ENCODE peak calls at places on chromosomes 16 and 17, in eight cellular contexts. One of them, this sample, is unnamed.

GRCh38 chr17:80599546-80600305 is 55.1 kb downstream of the RPTOR start:
- DNase-seq in ascending aorta: no peak
- DNase-seq in pancreas: no peak
- DNase-seq in IMR-90: no peak
- DNase-seq in HL-60: no peak
- DNase-seq in kidney: no peak
- DNase-seq in AG04450: no peak
- DNase-seq in brain microvascular endothelial cell: no peak
- DNase-seq in this sample: no peak

GRCh38 chr16:61780161-61780560 is 256.1 kb downstream of the CDH8 start:
- DNase-seq in brain microvascular endothelial cell: no peak
- DNase-seq in HL-60: no peak
- DNase-seq in IMR-90: no peak
- DNase-seq in ascending aorta: no peak
- DNase-seq in kidney: no peak
- DNase-seq in pancreas: no peak
- DNase-seq in AG04450: no peak
- DNase-seq in this sample: no peak

GRCh38 chr17:81615401-81615930 is 21.4 kb downstream of the NPLOC4 start:
- DNase-seq in kidney: peak
- DNase-seq in brain microvascular endothelial cell: no peak
- DNase-seq in AG04450: no peak
- DNase-seq in ascending aorta: no peak
- DNase-seq in pancreas: no peak
- DNase-seq in HL-60: no peak
- DNase-seq in IMR-90: no peak
- DNase-seq in this sample: no peak

GRCh38 chr17:58317421-58318064 is 11.1 kb downstream of the TSPOAP1 start:
- DNase-seq in ascending aorta: no peak
- DNase-seq in brain microvascular endothelial cell: peak
- DNase-seq in pancreas: peak
- DNase-seq in AG04450: peak
- DNase-seq in IMR-90: peak
- DNase-seq in kidney: no peak
- DNase-seq in HL-60: peak
- DNase-seq in this sample: no peak

GRCh38 chr16:87149051-87149450 is 168.1 kb downstream of the C16orf95 start:
- DNase-seq in brain microvascular endothelial cell: peak
- DNase-seq in HL-60: no peak
- DNase-seq in IMR-90: peak
- DNase-seq in kidney: no peak
- DNase-seq in ascending aorta: no peak
- DNase-seq in pancreas: no peak
- DNase-seq in AG04450: no peak
- DNase-seq in this sample: no peak

GRCh38 chr17:51510940-51511339 is 250.6 kb downstream of the UTP18 start:
- DNase-seq in kidney: no peak
- DNase-seq in IMR-90: no peak
- DNase-seq in AG04450: no peak
- DNase-seq in ascending aorta: no peak
- DNase-seq in pancreas: no peak
- DNase-seq in brain microvascular endothelial cell: no peak
- DNase-seq in HL-60: no peak
- DNase-seq in this sample: no peak

GRCh38 chr16:49600541-49600940 is 226.9 kb downstream of the C16orf78 start:
- DNase-seq in brain microvascular endothelial cell: no peak
- DNase-seq in pancreas: no peak
- DNase-seq in ascending aorta: no peak
- DNase-seq in kidney: no peak
- DNase-seq in IMR-90: no peak
- DNase-seq in AG04450: no peak
- DNase-seq in HL-60: no peak
- DNase-seq in this sample: no peak

GRCh38 chr17:4678448-4679026 is 25.4 kb downstream of the PELP1 start:
- DNase-seq in HL-60: peak
- DNase-seq in pancreas: no peak
- DNase-seq in kidney: no peak
- DNase-seq in AG04450: peak
- DNase-seq in ascending aorta: no peak
- DNase-seq in IMR-90: peak
- DNase-seq in brain microvascular endothelial cell: peak
- DNase-seq in this sample: no peak

GRCh38 chr17:2057714-2058520 is 3.0 kb downstream of the HIC1 start:
- DNase-seq in IMR-90: peak
- DNase-seq in AG04450: no peak
- DNase-seq in brain microvascular endothelial cell: no peak
- DNase-seq in kidney: peak
- DNase-seq in pancreas: peak
- DNase-seq in HL-60: no peak
- DNase-seq in ascending aorta: no peak
- DNase-seq in this sample: no peak

GRCh38 chr17:16459850-16460550 is 32.0 kb downstream of the LRRC75A start:
- DNase-seq in brain microvascular endothelial cell: no peak
- DNase-seq in ascending aorta: no peak
- DNase-seq in HL-60: no peak
- DNase-seq in pancreas: no peak
- DNase-seq in IMR-90: no peak
- DNase-seq in AG04450: no peak
- DNase-seq in kidney: no peak
- DNase-seq in this sample: no peak

GRCh38 chr17:72858826-72859495 is 233.5 kb downstream of the SLC39A11 start:
- DNase-seq in brain microvascular endothelial cell: no peak
- DNase-seq in IMR-90: no peak
- DNase-seq in AG04450: no peak
- DNase-seq in ascending aorta: no peak
- DNase-seq in HL-60: no peak
- DNase-seq in kidney: no peak
- DNase-seq in pancreas: no peak
- DNase-seq in this sample: no peak

GRCh38 chr17:63274156-63274555 is 171.9 kb downstream of the CYB561 start:
- DNase-seq in pancreas: no peak
- DNase-seq in AG04450: no peak
- DNase-seq in ascending aorta: no peak
- DNase-seq in IMR-90: peak
- DNase-seq in kidney: no peak
- DNase-seq in HL-60: no peak
- DNase-seq in brain microvascular endothelial cell: peak
- DNase-seq in this sample: no peak

GRCh38 chr16:11601425-11601824 is 14.7 kb upstream of the LITAF start:
- DNase-seq in HL-60: no peak
- DNase-seq in ascending aorta: no peak
- DNase-seq in kidney: no peak
- DNase-seq in brain microvascular endothelial cell: no peak
- DNase-seq in IMR-90: no peak
- DNase-seq in AG04450: no peak
- DNase-seq in pancreas: peak
- DNase-seq in this sample: no peak

GRCh38 chr16:71930993-71931392 is 35.7 kb downstream of the IST1 start:
- DNase-seq in IMR-90: no peak
- DNase-seq in HL-60: no peak
- DNase-seq in brain microvascular endothelial cell: no peak
- DNase-seq in AG04450: no peak
- DNase-seq in ascending aorta: no peak
- DNase-seq in pancreas: no peak
- DNase-seq in kidney: no peak
- DNase-seq in this sample: no peak

GRCh38 chr17:40295471-40296457 is 8.1 kb downstream of the CDC6 start:
- DNase-seq in ascending aorta: no peak
- DNase-seq in AG04450: no peak
- DNase-seq in pancreas: no peak
- DNase-seq in HL-60: no peak
- DNase-seq in kidney: no peak
- DNase-seq in IMR-90: no peak
- DNase-seq in brain microvascular endothelial cell: no peak
- DNase-seq in this sample: no peak

GRCh38 chr16:75432828-75433731 is at the start of gene CFDP1:
- DNase-seq in brain microvascular endothelial cell: peak
- DNase-seq in kidney: peak
- DNase-seq in ascending aorta: peak
- DNase-seq in pancreas: peak
- DNase-seq in AG04450: peak
- DNase-seq in HL-60: peak
- DNase-seq in IMR-90: peak
- DNase-seq in this sample: peak

GRCh38 chr17:45127583-45128300 is 4.6 kb downstream of the PLCD3 start:
- DNase-seq in kidney: peak
- DNase-seq in pancreas: peak
- DNase-seq in ascending aorta: no peak
- DNase-seq in brain microvascular endothelial cell: no peak
- DNase-seq in IMR-90: peak
- DNase-seq in HL-60: no peak
- DNase-seq in AG04450: no peak
- DNase-seq in this sample: no peak

GRCh38 chr17:72520665-72521303 is 400.0 kb downstream of the SOX9 start:
- DNase-seq in IMR-90: no peak
- DNase-seq in kidney: no peak
- DNase-seq in AG04450: no peak
- DNase-seq in brain microvascular endothelial cell: no peak
- DNase-seq in HL-60: no peak
- DNase-seq in ascending aorta: no peak
- DNase-seq in pancreas: no peak
- DNase-seq in this sample: no peak

GRCh38 chr17:47821424-47822379 is at the start of gene OSBPL7:
- DNase-seq in IMR-90: peak
- DNase-seq in pancreas: peak
- DNase-seq in brain microvascular endothelial cell: peak
- DNase-seq in ascending aorta: peak
- DNase-seq in HL-60: peak
- DNase-seq in AG04450: peak
- DNase-seq in kidney: peak
- DNase-seq in this sample: peak

GRCh38 chr17:49707246-49707607 is 537 bp downstream of the SLC35B1 start:
- DNase-seq in kidney: no peak
- DNase-seq in ascending aorta: no peak
- DNase-seq in IMR-90: no peak
- DNase-seq in HL-60: peak
- DNase-seq in brain microvascular endothelial cell: no peak
- DNase-seq in AG04450: no peak
- DNase-seq in pancreas: no peak
- DNase-seq in this sample: no peak

GRCh38 chr17:41547378-41547841 is 19.3 kb upstream of the KRT19 start:
- DNase-seq in kidney: no peak
- DNase-seq in brain microvascular endothelial cell: no peak
- DNase-seq in IMR-90: no peak
- DNase-seq in pancreas: no peak
- DNase-seq in HL-60: no peak
- DNase-seq in AG04450: no peak
- DNase-seq in ascending aorta: no peak
- DNase-seq in this sample: no peak

GRCh38 chr17:76696763-76697701 is 13.7 kb downstream of the MXRA7 start:
- DNase-seq in kidney: peak
- DNase-seq in brain microvascular endothelial cell: peak
- DNase-seq in IMR-90: no peak
- DNase-seq in AG04450: no peak
- DNase-seq in pancreas: no peak
- DNase-seq in HL-60: no peak
- DNase-seq in ascending aorta: no peak
- DNase-seq in this sample: no peak

GRCh38 chr17:50364715-50365114 is 8.3 kb downstream of the MRPL27 start:
- DNase-seq in AG04450: peak
- DNase-seq in pancreas: no peak
- DNase-seq in HL-60: no peak
- DNase-seq in kidney: no peak
- DNase-seq in brain microvascular endothelial cell: no peak
- DNase-seq in ascending aorta: no peak
- DNase-seq in IMR-90: peak
- DNase-seq in this sample: no peak

GRCh38 chr16:80144191-80144590 is 396.6 kb upstream of the DYNLRB2 start:
- DNase-seq in ascending aorta: no peak
- DNase-seq in kidney: no peak
- DNase-seq in IMR-90: peak
- DNase-seq in AG04450: peak
- DNase-seq in HL-60: no peak
- DNase-seq in pancreas: no peak
- DNase-seq in brain microvascular endothelial cell: no peak
- DNase-seq in this sample: no peak

GRCh38 chr17:71329310-71330098 is 791.3 kb upstream of the SOX9 start:
- DNase-seq in IMR-90: no peak
- DNase-seq in kidney: no peak
- DNase-seq in ascending aorta: no peak
- DNase-seq in pancreas: no peak
- DNase-seq in brain microvascular endothelial cell: no peak
- DNase-seq in AG04450: no peak
- DNase-seq in HL-60: no peak
- DNase-seq in this sample: no peak

GRCh38 chr17:75241143-75241430 is 20.3 kb downstream of the GGA3 start:
- DNase-seq in IMR-90: no peak
- DNase-seq in ascending aorta: no peak
- DNase-seq in HL-60: no peak
- DNase-seq in brain microvascular endothelial cell: no peak
- DNase-seq in kidney: no peak
- DNase-seq in pancreas: no peak
- DNase-seq in AG04450: no peak
- DNase-seq in this sample: no peak
- H3K27ac ChIP-seq in IMR-90: no peak
- H3K27ac ChIP-seq in ascending aorta: peak
- H3K27ac ChIP-seq in HL-60: no peak
- H3K27ac ChIP-seq in brain microvascular endothelial cell: no peak
- H3K27ac ChIP-seq in kidney: no peak
- H3K27ac ChIP-seq in pancreas: no peak
- H3K27ac ChIP-seq in AG04450: no peak
- H3K27ac ChIP-seq in this sample: no peak

GRCh38 chr17:6135996-6136395 is 65.8 kb downstream of the WSCD1 start:
- DNase-seq in kidney: no peak
- DNase-seq in pancreas: no peak
- DNase-seq in AG04450: no peak
- DNase-seq in IMR-90: no peak
- DNase-seq in brain microvascular endothelial cell: no peak
- DNase-seq in ascending aorta: no peak
- DNase-seq in HL-60: no peak
- DNase-seq in this sample: no peak
- TF ChIP-seq CTCF in kidney: no peak
- TF ChIP-seq CTCF in pancreas: no peak
- TF ChIP-seq CTCF in AG04450: no peak
- TF ChIP-seq CTCF in IMR-90: no peak
- TF ChIP-seq CTCF in brain microvascular endothelial cell: no peak
- TF ChIP-seq CTCF in ascending aorta: no peak
- TF ChIP-seq CTCF in HL-60: no peak
- TF ChIP-seq CTCF in this sample: no peak

GRCh38 chr16:2019919-2020831 is 590 bp downstream of the NPW start:
- DNase-seq in brain microvascular endothelial cell: no peak
- DNase-seq in pancreas: no peak
- DNase-seq in kidney: peak
- DNase-seq in IMR-90: no peak
- DNase-seq in AG04450: no peak
- DNase-seq in ascending aorta: no peak
- DNase-seq in HL-60: no peak
- DNase-seq in this sample: no peak
- H3K4me3 ChIP-seq in brain microvascular endothelial cell: peak
- H3K4me3 ChIP-seq in pancreas: peak
- H3K4me3 ChIP-seq in kidney: no peak
- H3K4me3 ChIP-seq in IMR-90: no peak
- H3K4me3 ChIP-seq in AG04450: peak
- H3K4me3 ChIP-seq in ascending aorta: no peak
- H3K4me3 ChIP-seq in HL-60: no peak
- H3K4me3 ChIP-seq in this sample: no peak

DNA sequence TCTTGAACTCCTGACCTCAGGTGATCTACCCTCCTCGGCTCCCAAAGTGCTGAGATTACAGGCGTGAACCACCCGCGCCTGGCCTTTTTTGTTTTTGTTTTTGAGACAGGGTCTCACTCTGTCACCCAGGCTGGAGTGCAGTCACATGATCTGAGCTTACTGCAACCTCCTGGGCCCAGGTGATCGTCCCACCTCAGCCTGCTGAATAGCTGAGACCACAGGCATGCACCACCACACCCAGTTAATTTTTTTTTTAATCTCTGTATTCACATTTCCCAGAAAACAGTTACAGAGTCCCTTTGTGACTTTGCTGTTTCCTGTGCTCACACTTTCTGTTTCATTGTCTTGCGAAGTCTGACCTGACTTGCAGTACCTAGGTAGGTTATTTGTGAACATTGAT is 2.7 kb downstream of the CLUAP1 start:
- DNase-seq in IMR-90: no peak
- DNase-seq in HL-60: no peak
- DNase-seq in kidney: peak
- DNase-seq in ascending aorta: no peak
- DNase-seq in pancreas: no peak
- DNase-seq in brain microvascular endothelial cell: no peak
- DNase-seq in AG04450: no peak
- DNase-seq in this sample: no peak
- H3K27ac ChIP-seq in IMR-90: no peak
- H3K27ac ChIP-seq in HL-60: no peak
- H3K27ac ChIP-seq in kidney: no peak
- H3K27ac ChIP-seq in ascending aorta: no peak
- H3K27ac ChIP-seq in pancreas: no peak
- H3K27ac ChIP-seq in brain microvascular endothelial cell: no peak
- H3K27ac ChIP-seq in AG04450: no peak
- H3K27ac ChIP-seq in this sample: no peak